ENCODE peak calls at places on chromosomes 16 and 17, in six cellular contexts. S is pancreas, I is HCT116, O is Panc1, T is transverse colon, N is kidney. K is an unnamed sample.
A peak's percentile ranks its signal among the peaks of the same experiment; 100 is the strongest.

GRCh38 chr16:31708348-31708747 is 165.3 kb upstream of the ZNF267 start:
- DNase-seq in S (no peak), T (no peak), N (no peak), I (no peak), O (no peak), K (no peak)

GRCh38 chr17:4305224-4305623 is 41.4 kb upstream of the ANKFY1 start:
- DNase-seq in S (no peak), I (no peak), T (no peak), O (no peak), N (no peak), K (no peak)

GRCh38 chr16:20348365-20349185 is 3.9 kb downstream of the UMOD start:
- DNase-seq in S (peak; percentile 59), O (no peak), N (peak; percentile 86), T (no peak), I (no peak), K (no peak)

GRCh38 chr16:2026461-2027023 is at the start of gene NHERF2:
- DNase-seq in S (no peak), I (no peak), O (no peak), N (peak; percentile 79), T (peak; percentile 57), K (no peak)

GRCh38 chr16:74921051-74921450 is 63.9 kb downstream of the WDR59 start:
- DNase-seq in O (no peak), T (no peak), S (no peak), N (no peak), I (no peak), K (no peak)

GRCh38 chr16:54493076-54493475 is 206.5 kb upstream of the IRX3 start:
- DNase-seq in T (no peak), S (no peak), O (no peak), N (no peak), I (no peak), K (no peak)

GRCh38 chr16:56344518-56345405 is 80.6 kb downstream of the AMFR start:
- DNase-seq in T (no peak), I (no peak), S (no peak), O (no peak), N (peak; percentile 60), K (no peak)

GRCh38 chr17:74566132-74566753 is 1.1 kb downstream of the CD300H start:
- DNase-seq in T (peak; percentile 39), S (no peak), N (peak; percentile 51), I (peak; percentile 57), O (peak; percentile 27), K (no peak)

GRCh38 chr17:32876414-32877163 is at the start of gene MYO1D:
- DNase-seq in T (peak; percentile 88), N (peak; percentile 91), S (peak; percentile 77), O (no peak), I (peak; percentile 46), K (peak; percentile 80)

GRCh38 chr16:66454751-66455150 is 27.7 kb downstream of the BEAN1 start:
- DNase-seq in T (no peak), S (no peak), I (no peak), O (no peak), N (no peak), K (no peak)

GRCh38 chr16:75012380-75013081 is 13.7 kb downstream of the ZNRF1 start:
- DNase-seq in T (no peak), S (no peak), O (no peak), N (no peak), I (no peak), K (no peak)

GRCh38 chr17:1367351-1367745 is 32.7 kb downstream of the YWHAE start:
- DNase-seq in T (no peak), O (no peak), S (no peak), I (no peak), N (peak; percentile 5), K (no peak)

GRCh38 chr17:2030779-2031163 is 818 bp downstream of the DPH1 start:
- DNase-seq in T (peak; percentile 61), S (peak; percentile 62), N (no peak), O (no peak), I (peak; percentile 79), K (peak; percentile 71)

GRCh38 chr17:79929257-79930076 is 90.2 kb upstream of the CBX4 start:
- DNase-seq in O (no peak), T (no peak), S (no peak), N (peak; percentile 74), I (no peak), K (no peak)
- H3K4me1 ChIP-seq in O (peaks cover 30% of the 10 kb centered on the region), T (peaks cover 69% of the 10 kb centered on the region), S (peaks cover 11% of the 10 kb centered on the region), N (no peaks in the 10 kb centered on the region), I (peaks cover 27% of the 10 kb centered on the region), K (peaks cover 5% of the 10 kb centered on the region)

DNA sequence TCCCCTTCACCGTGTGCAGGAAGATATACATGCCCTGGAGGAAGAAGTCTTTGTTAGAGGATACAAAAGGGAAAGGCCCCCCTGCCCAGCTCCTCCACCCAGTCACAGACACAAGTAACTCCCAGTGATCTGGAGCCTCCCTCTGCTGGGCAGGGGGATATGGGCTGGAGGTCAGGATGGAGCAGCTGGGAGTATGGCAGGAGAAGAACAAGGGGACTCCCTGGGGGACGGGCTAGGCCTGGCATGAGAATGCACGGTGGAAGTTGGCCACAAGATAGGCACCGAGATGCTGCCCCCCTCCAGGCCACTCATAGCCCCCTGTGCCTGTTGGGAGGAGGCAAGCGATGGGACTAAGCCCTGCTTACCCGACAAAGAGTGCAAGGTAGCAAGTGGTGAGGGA is 4.2 kb downstream of the ORMDL3 start:
- DNase-seq in O (no peak), N (peak; percentile 36), S (no peak), I (no peak), T (no peak), K (no peak)
- H3K4me3 ChIP-seq in O (no peak overlapping the region), N (no peak overlapping the region), S (no peak overlapping the region), I (no peak overlapping the region), T (no peak overlapping the region), K (no peak overlapping the region)

DNA sequence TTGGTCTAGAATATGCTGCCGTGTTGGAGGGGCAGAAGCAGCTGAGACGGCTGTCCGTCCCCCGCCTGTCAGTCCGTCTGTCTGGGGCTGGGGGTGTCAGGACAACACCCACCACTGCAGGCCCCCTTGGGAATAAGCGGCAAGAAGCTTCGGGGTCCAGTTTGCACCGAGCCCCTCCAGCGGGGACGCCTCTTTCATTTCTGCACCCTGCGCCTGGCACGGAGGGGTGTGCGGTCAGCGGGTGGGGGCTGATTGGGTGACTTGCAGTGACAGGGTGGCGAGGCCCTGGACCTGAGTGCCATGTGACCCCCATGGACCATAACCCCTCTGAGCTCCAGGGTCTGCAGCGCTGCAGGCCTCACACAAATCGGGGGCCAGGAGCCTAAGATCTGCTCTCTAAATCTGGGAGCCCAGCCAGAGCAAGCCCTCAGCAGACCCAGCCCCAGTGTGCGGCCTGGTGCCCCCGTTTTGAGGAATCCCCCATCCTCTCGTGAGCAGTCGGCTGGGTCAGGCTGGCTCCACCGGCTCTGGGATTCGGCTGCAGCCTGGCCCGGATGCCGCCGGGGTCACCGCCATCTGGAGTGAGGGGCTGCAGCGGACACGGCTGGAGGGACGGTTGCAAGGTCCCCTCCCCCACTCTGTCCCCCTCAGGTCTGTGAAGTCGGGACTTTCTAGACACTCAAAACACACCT is 8.3 kb downstream of the CBFA2T3 start:
- DNase-seq in O (no peak), S (no peak), N (no peak), I (no peak), T (no peak), K (no peak)
- H3K4me1 ChIP-seq in O (no peaks in the 10 kb centered on the region), S (no peaks in the 10 kb centered on the region), N (no peaks in the 10 kb centered on the region), I (no peaks in the 10 kb centered on the region), T (no peaks in the 10 kb centered on the region), K (no peaks in the 10 kb centered on the region)

GRCh38 chr17:29571883-29572681 is 3.6 kb downstream of the TP53I13 start:
- DNase-seq in O (no peak), T (peak; percentile 12), I (no peak), N (peak; percentile 78), S (peak; percentile 18), K (no peak)
- H3K4me3 ChIP-seq in O (no peak overlapping the region), T (peak overlapping the region; percentile 13), I (no peak overlapping the region), N (no peak overlapping the region), S (no peak overlapping the region), K (no peak overlapping the region)

GRCh38 chr17:45229681-45230409 is 8.2 kb downstream of the FMNL1 start:
- DNase-seq in S (peak; percentile 18), T (peak; percentile 48), O (no peak), N (no peak), I (no peak), K (peak; percentile 49)
- H3K4me1 ChIP-seq in S (peaks cover 11% of the 10 kb centered on the region), T (peaks cover 25% of the 10 kb centered on the region), O (peaks cover 58% of the 10 kb centered on the region), N (no peaks in the 10 kb centered on the region), I (peaks cover 33% of the 10 kb centered on the region), K (peaks cover 56% of the 10 kb centered on the region)